ENCODE peak calls at places on chromosomes 3 and 15, in six cellular contexts. K is left ventricle myocardium inferior; O is heart left ventricle; Y is transverse colon; M is naive thymus-derived CD4-positive, alpha-beta T cell; F is fibroblast of lung. B is an unnamed sample.

GRCh38 chr3:171192176-171192854 is 165.8 kb upstream of the SLC2A2 start:
- DNase-seq in Y (no peak), F (peak), O (no peak), M (no peak), K (no peak), B (peak)

GRCh38 chr3:119809249-119810017 is 27.5 kb downstream of the NR1I2 start:
- DNase-seq in O (no peak), K (no peak), F (no peak), M (no peak), Y (no peak), B (no peak)

GRCh38 chr3:128390867-128391266 is 75.8 kb downstream of the DNAJB8 start:
- DNase-seq in K (no peak), Y (no peak), F (no peak), M (no peak), O (no peak), B (no peak)

GRCh38 chr15:67762610-67763368 is 62.5 kb upstream of the SKOR1 start:
- DNase-seq in K (no peak), Y (no peak), M (peak), O (no peak), F (no peak), B (peak)

GRCh38 chr15:74381481-74381880 is 14.0 kb upstream of the CYP11A1 start:
- DNase-seq in F (no peak), Y (no peak), O (no peak), M (no peak), K (no peak), B (no peak)

GRCh38 chr3:89380006-89380405 is 272.6 kb downstream of the EPHA3 start:
- DNase-seq in K (no peak), O (no peak), M (no peak), F (peak), Y (no peak), B (peak)

GRCh38 chr3:149377408-149378111 is at the start of gene TM4SF1:
- DNase-seq in M (no peak), F (peak), K (peak), Y (peak), O (peak), B (peak)

GRCh38 chr15:68769702-68770101 is 51.0 kb downstream of the ANP32A start:
- DNase-seq in M (no peak), O (no peak), K (no peak), F (no peak), Y (no peak), B (no peak)

GRCh38 chr3:72036899-72037298 is 252.0 kb upstream of the PROK2 start:
- DNase-seq in Y (no peak), K (no peak), F (peak), O (no peak), M (no peak), B (peak)

GRCh38 chr3:86990734-86991481 is at the start of gene VGLL3:
- DNase-seq in Y (peak), K (peak), O (peak), F (peak), M (no peak), B (peak)

GRCh38 chr15:75182187-75183131 is 19.2 kb upstream of the C15orf39 start:
- DNase-seq in K (no peak), O (no peak), F (peak), M (no peak), Y (peak), B (peak)

GRCh38 chr3:61848885-61849284 is 287.5 kb downstream of the PTPRG start:
- DNase-seq in K (no peak), M (no peak), O (no peak), Y (no peak), F (peak), B (peak)

GRCh38 chr15:48559270-48559669 is 86.2 kb downstream of the FBN1 start:
- DNase-seq in Y (no peak), K (peak), F (peak), M (no peak), O (peak), B (peak)

GRCh38 chr3:106813742-106814141 is 563.5 kb upstream of the CCDC54 start:
- DNase-seq in K (no peak), O (no peak), F (peak), Y (no peak), M (no peak), B (no peak)

GRCh38 chr3:169552533-169552932 is 111.0 kb downstream of the MECOM start:
- DNase-seq in M (no peak), O (no peak), Y (no peak), K (no peak), F (peak), B (no peak)

GRCh38 chr3:195059006-195059350 is 212.0 kb downstream of the XXYLT1 start:
- DNase-seq in Y (no peak), F (no peak), O (peak), M (no peak), K (peak), B (no peak)

GRCh38 chr15:67504061-67504460 is 16.9 kb upstream of the C15orf61 start:
- DNase-seq in M (no peak), F (peak), Y (no peak), O (no peak), K (no peak), B (peak)

GRCh38 chr15:85580914-85581313 is 200.5 kb downstream of the AKAP13 start:
- DNase-seq in Y (peak), O (peak), F (no peak), M (peak), K (no peak), B (no peak)

GRCh38 chr3:137792633-137793271 is 28.6 kb downstream of the SOX14 start:
- DNase-seq in O (no peak), Y (no peak), M (no peak), F (no peak), K (no peak), B (peak)

GRCh38 chr3:144687862-144688261 is 716.2 kb downstream of the DIPK2A start:
- DNase-seq in F (no peak), Y (no peak), K (no peak), M (no peak), O (no peak), B (no peak)

GRCh38 chr3:190526787-190527767 is 13.2 kb downstream of the IL1RAP start:
- DNase-seq in M (no peak), F (no peak), O (no peak), Y (no peak), K (no peak), B (peak)

GRCh38 chr3:126482503-126483255 is 7.0 kb upstream of the ZXDC start:
- DNase-seq in K (no peak), F (no peak), Y (no peak), O (no peak), M (no peak), B (no peak)

GRCh38 chr15:29920515-29920914 is 98.2 kb upstream of the TJP1 start:
- DNase-seq in Y (no peak), F (peak), K (no peak), O (no peak), M (no peak), B (no peak)

GRCh38 chr15:62920569-62921502 is 121.7 kb upstream of the TPM1 start:
- DNase-seq in Y (no peak), O (peak), F (peak), M (no peak), K (peak), B (peak)

GRCh38 chr15:77617507-77618285 is 15.0 kb downstream of the LINGO1 start:
- DNase-seq in K (no peak), F (no peak), Y (no peak), M (no peak), O (no peak), B (no peak)

GRCh38 chr3:194840661-194841514 is 155.2 kb downstream of the FAM43A start:
- DNase-seq in O (peak), F (peak), Y (no peak), M (no peak), K (no peak), B (no peak)

GRCh38 chr3:25683410-25683809 is 18.7 kb upstream of the TOP2B start:
- DNase-seq in F (no peak), K (no peak), Y (no peak), O (no peak), M (no peak), B (no peak)

GRCh38 chr3:65348596-65348995 is 660.8 kb upstream of the ADAMTS9 start:
- DNase-seq in F (peak), M (no peak), O (no peak), K (no peak), Y (no peak), B (peak)

GRCh38 chr3:17431004-17431403 is 311.4 kb downstream of the TBC1D5 start:
- DNase-seq in M (no peak), F (peak), K (no peak), Y (no peak), O (no peak), B (no peak)

GRCh38 chr3:13012228-13012691 is 61.0 kb downstream of the IQSEC1 start:
- DNase-seq in F (no peak), Y (peak), K (peak), M (peak), O (peak), B (peak)

GRCh38 chr15:70854669-70854976 is 666 bp upstream of the LARP6 start:
- DNase-seq in Y (no peak), F (peak), M (no peak), O (no peak), K (no peak), B (peak)

GRCh38 chr3:141456328-141456689 is 30.5 kb upstream of the RASA2 start:
- DNase-seq in F (no peak), O (peak), M (no peak), Y (no peak), K (no peak), B (peak)

GRCh38 chr15:39242345-39242744 is 338.5 kb upstream of the THBS1 start:
- DNase-seq in Y (no peak), F (peak), O (peak), M (no peak), K (no peak), B (peak)

GRCh38 chr3:187919535-187919934 is 174.3 kb upstream of the BCL6 start:
- DNase-seq in M (peak), F (no peak), Y (no peak), K (no peak), O (no peak), B (no peak)

GRCh38 chr3:131728898-131729297 is 226.1 kb upstream of the MRPL3 start:
- DNase-seq in F (peak), M (no peak), O (no peak), K (no peak), Y (no peak), B (no peak)

GRCh38 chr3:11850003-11850402 is 3.3 kb upstream of the TAMM41 start:
- DNase-seq in F (no peak), O (no peak), K (no peak), M (no peak), Y (no peak), B (no peak)

GRCh38 chr3:67655364-67656121 is 1.1 kb upstream of the SUCLG2 start:
- DNase-seq in F (no peak), K (no peak), Y (peak), M (peak), O (no peak), B (no peak)

GRCh38 chr15:89203705-89204273 is 17.6 kb downstream of the RLBP1 start:
- DNase-seq in F (no peak), O (no peak), K (no peak), Y (no peak), M (no peak), B (no peak)
- H3K4me3 ChIP-seq in F (no peak), O (no peak), K (no peak), Y (no peak), M (no peak), B (no peak)

GRCh38 chr3:184230603-184231528 is 1.5 kb downstream of the VWA5B2 start:
- DNase-seq in O (no peak), F (no peak), Y (peak), K (no peak), M (no peak), B (no peak)
- H3K4me3 ChIP-seq in O (peak), F (no peak), Y (peak), K (peak), M (no peak), B (no peak)

GRCh38 chr3:24520941-24521305 is 26.3 kb upstream of the THRB start:
- DNase-seq in F (no peak), O (no peak), Y (no peak), K (no peak), M (no peak), B (no peak)
- H3K4me3 ChIP-seq in F (peak), O (peak), Y (peak), K (peak), M (no peak), B (peak)

GRCh38 chr3:31142139-31142538 is 247.7 kb upstream of the GADL1 start:
- DNase-seq in F (no peak), K (no peak), Y (no peak), O (no peak), M (no peak), B (no peak)

GRCh38 chr3:31140470-31140869 is 246.0 kb upstream of the GADL1 start:
- DNase-seq in K (no peak), Y (no peak), O (no peak), F (no peak), M (no peak), B (no peak)

GRCh38 chr3:31137718-31138465 is 243.4 kb upstream of the GADL1 start:
- DNase-seq in Y (no peak), K (no peak), F (peak), O (no peak), M (no peak), B (no peak)

GRCh38 chr3:31145062-31145461 is 250.6 kb upstream of the GADL1 start:
- DNase-seq in F (no peak), K (no peak), Y (no peak), O (no peak), M (no peak), B (no peak)

DNA sequence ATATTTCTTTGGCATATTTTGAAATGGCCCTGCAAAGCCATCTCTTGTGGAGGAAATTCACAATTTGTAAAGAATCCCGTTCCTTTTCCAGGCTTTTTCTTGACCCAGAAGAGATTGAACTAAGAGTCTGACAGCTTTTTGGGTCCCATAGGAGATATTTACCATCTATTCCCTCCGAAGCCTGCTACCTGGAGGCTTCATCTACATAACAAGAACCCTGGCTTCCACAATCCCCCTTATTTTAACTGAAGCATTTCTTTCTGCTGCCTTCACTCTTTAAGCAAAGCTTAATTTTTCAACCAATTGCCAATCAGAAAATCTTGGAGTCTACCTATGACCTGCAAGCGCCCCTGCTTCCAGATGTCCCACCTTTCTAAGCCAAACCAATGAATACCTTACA is 248.1 kb upstream of the GADL1 start:
- DNase-seq in M (no peak), Y (no peak), O (no peak), K (no peak), F (no peak), B (no peak)
- H3K4me3 ChIP-seq in M (no peak), Y (no peak), O (no peak), K (no peak), F (no peak), B (no peak)

DNA sequence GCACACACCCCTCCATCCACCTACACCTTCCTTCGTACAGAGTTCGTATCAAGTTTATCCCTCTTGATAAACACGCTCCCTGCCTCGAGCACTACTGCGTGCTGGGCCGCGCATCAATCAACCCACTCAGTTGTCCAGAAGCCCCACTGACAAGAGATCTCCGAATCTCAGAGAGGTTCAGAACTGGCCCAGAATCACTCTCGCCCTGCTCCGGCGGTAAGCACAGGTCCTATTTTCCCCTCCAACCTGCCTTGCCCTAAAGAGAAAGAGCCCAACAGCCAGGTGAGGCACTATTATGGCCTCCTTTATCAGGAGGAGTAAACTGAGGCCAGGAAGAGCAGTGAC is 494 bp upstream of the NISCH start:
- DNase-seq in K (no peak), F (no peak), Y (no peak), O (no peak), M (no peak), B (no peak)
- H3K4me3 ChIP-seq in K (peak), F (peak), Y (peak), O (peak), M (peak), B (peak)

B was measured in foreskin fibroblast.